ENCODE peak calls at places on chromosomes 13 and 19, in seven cellular contexts. N is psoas muscle, Q is uterus, G is hepatocyte, H is pancreas, L is ovary, I is testis. Y is an unnamed sample.
A peak's percentile ranks its signal among the peaks of the same experiment; 100 is the strongest.

GRCh38 chr19:38729653-38730469 is 14.4 kb downstream of the CAPN12 start:
- DNase-seq in L (peak; percentile 83), G (peak; percentile 82), H (peak; percentile 89), I (peak; percentile 80), Q (peak; percentile 63), N (peak; percentile 86), Y (peak; percentile 78)

GRCh38 chr13:39656325-39656677 is 839 bp downstream of the COG6 start:
- DNase-seq in N (no peak), I (no peak), H (no peak), L (no peak), G (no peak), Q (no peak), Y (no peak)

GRCh38 chr13:113669231-113669870 is 2.3 kb downstream of the GRK1 start:
- DNase-seq in G (no peak), H (no peak), N (peak; percentile 40), I (no peak), L (peak; percentile 13), Q (peak; percentile 7), Y (peak; percentile 29)

GRCh38 chr13:38697628-38698333 is 10.9 kb downstream of the FREM2 start:
- DNase-seq in I (no peak), Q (no peak), H (no peak), N (no peak), L (no peak), G (no peak), Y (no peak)

GRCh38 chr19:28710278-28710677 is 502.7 kb downstream of the UQCRFS1 start:
- DNase-seq in L (no peak), Q (no peak), H (no peak), N (no peak), G (peak; percentile 64), I (no peak), Y (no peak)

GRCh38 chr13:19153782-19154450 is 27.7 kb downstream of the TUBA3C start:
- DNase-seq in H (no peak), L (no peak), I (peak; percentile 58), Q (no peak), N (no peak), G (no peak), Y (no peak)

GRCh38 chr13:51435002-51435578 is 17.7 kb downstream of the INTS6 start:
- DNase-seq in Q (no peak), G (peak; percentile 36), L (no peak), I (no peak), H (no peak), N (no peak), Y (no peak)

GRCh38 chr19:4352701-4353121 is 9.3 kb downstream of the MPND start:
- DNase-seq in H (peak; percentile 68), G (peak; percentile 83), N (no peak), Q (no peak), I (peak; percentile 42), L (no peak), Y (peak; percentile 80)

GRCh38 chr19:44889830-44890365 is 1.2 kb upstream of the TOMM40 start:
- DNase-seq in G (no peak), I (no peak), L (peak; percentile 54), Q (no peak), N (no peak), H (no peak), Y (no peak)

GRCh38 chr19:38049105-38049649 is 142.2 kb downstream of the SIPA1L3 start:
- DNase-seq in N (no peak), L (no peak), G (no peak), Q (no peak), H (no peak), I (no peak), Y (no peak)

GRCh38 chr13:106471957-106472543 is 63.4 kb downstream of the EFNB2 start:
- DNase-seq in I (peak; percentile 61), Q (peak; percentile 43), N (no peak), L (peak; percentile 50), G (peak; percentile 94), H (no peak), Y (peak; percentile 77)

GRCh38 chr19:6071103-6071485 is 39.2 kb downstream of the RFX2 start:
- DNase-seq in G (no peak), Q (no peak), H (no peak), I (no peak), L (no peak), N (no peak), Y (peak; percentile 75)

GRCh38 chr13:43364210-43365041 is 341.0 kb downstream of the DNAJC15 start:
- DNase-seq in Q (peak; percentile 32), G (no peak), H (no peak), N (peak; percentile 59), I (no peak), L (no peak), Y (peak; percentile 48)

GRCh38 chr19:30227661-30228112 is 144.5 kb upstream of the ZNF536 start:
- DNase-seq in L (peak; percentile 59), Q (peak; percentile 22), N (peak; percentile 72), H (peak; percentile 90), I (peak; percentile 68), G (peak; percentile 88), Y (peak; percentile 62)

GRCh38 chr19:41318696-41319499 is 8.9 kb downstream of the CCDC97 start:
- DNase-seq in N (no peak), G (no peak), Q (no peak), H (no peak), I (no peak), L (no peak), Y (no peak)

GRCh38 chr13:29540334-29540733 is 55.2 kb downstream of the SLC7A1 start:
- DNase-seq in L (no peak), H (no peak), Q (no peak), I (no peak), G (no peak), N (no peak), Y (no peak)

GRCh38 chr19:15288146-15288963 is 44.0 kb downstream of the BRD4 start:
- DNase-seq in G (no peak), L (no peak), N (no peak), I (peak; percentile 80), H (no peak), Q (no peak), Y (no peak)

GRCh38 chr19:35098413-35099049 is 17.1 kb upstream of the FXYD3 start:
- DNase-seq in N (no peak), I (no peak), L (no peak), H (peak; percentile 87), G (no peak), Q (no peak), Y (no peak)

GRCh38 chr19:55654833-55655647 is at the start of gene U2AF2:
- DNase-seq in Q (peak; percentile 97), G (peak; percentile 97), H (peak; percentile 99), L (peak; percentile 99), N (peak; percentile 99), I (peak; percentile 97), Y (peak; percentile 99)

GRCh38 chr13:29849731-29850212 is 645 bp downstream of the UBL3 start:
- DNase-seq in I (peak; percentile 75), N (peak; percentile 85), L (peak; percentile 67), G (peak; percentile 82), Q (peak; percentile 58), H (peak; percentile 81), Y (peak; percentile 88)

GRCh38 chr13:79212064-79212619 is 193.9 kb downstream of the RBM26 start:
- DNase-seq in H (no peak), L (no peak), N (no peak), I (no peak), G (no peak), Q (no peak), Y (no peak)

GRCh38 chr13:109871018-109871370 is 84.6 kb upstream of the IRS2 start:
- DNase-seq in G (no peak), I (no peak), L (no peak), Q (no peak), H (no peak), N (no peak), Y (no peak)

GRCh38 chr19:840519-841206 is at the start of gene PRTN3:
- DNase-seq in I (no peak), L (no peak), N (no peak), Q (no peak), H (no peak), G (no peak), Y (no peak)
- H3K4me1 ChIP-seq in I (peaks cover 9% of the 10 kb centered on the region), L (peaks cover 11% of the 10 kb centered on the region), N (peaks cover 8% of the 10 kb centered on the region), Q (peaks cover 9% of the 10 kb centered on the region), H (peaks cover 8% of the 10 kb centered on the region), G (peaks cover 10% of the 10 kb centered on the region), Y (no peaks in the 10 kb centered on the region)

GRCh38 chr13:97191615-97192014 is 30.5 kb upstream of the MBNL2 start:
- DNase-seq in I (no peak), N (no peak), H (no peak), Q (no peak), L (no peak), G (no peak), Y (no peak)

GRCh38 chr13:97193577-97193976 is 28.6 kb upstream of the MBNL2 start:
- DNase-seq in G (no peak), Q (no peak), N (no peak), I (no peak), L (no peak), H (no peak), Y (no peak)

GRCh38 chr13:97189943-97190342 is 32.2 kb upstream of the MBNL2 start:
- DNase-seq in N (no peak), I (no peak), L (no peak), G (no peak), Q (no peak), H (no peak), Y (no peak)

GRCh38 chr13:97192166-97192565 is 30.0 kb upstream of the MBNL2 start:
- DNase-seq in I (no peak), L (no peak), G (no peak), N (no peak), H (no peak), Q (no peak), Y (no peak)

GRCh38 chr13:97191143-97191542 is 31.0 kb upstream of the MBNL2 start:
- DNase-seq in H (no peak), G (no peak), I (no peak), N (no peak), Q (no peak), L (no peak), Y (no peak)
- H3K9me3 ChIP-seq in H (no peaks in the 10 kb centered on the region), G (no peaks in the 10 kb centered on the region), I (no peaks in the 10 kb centered on the region), N (no peaks in the 10 kb centered on the region), Q (no peaks in the 10 kb centered on the region), L (no peaks in the 10 kb centered on the region), Y (no peaks in the 10 kb centered on the region)

DNA sequence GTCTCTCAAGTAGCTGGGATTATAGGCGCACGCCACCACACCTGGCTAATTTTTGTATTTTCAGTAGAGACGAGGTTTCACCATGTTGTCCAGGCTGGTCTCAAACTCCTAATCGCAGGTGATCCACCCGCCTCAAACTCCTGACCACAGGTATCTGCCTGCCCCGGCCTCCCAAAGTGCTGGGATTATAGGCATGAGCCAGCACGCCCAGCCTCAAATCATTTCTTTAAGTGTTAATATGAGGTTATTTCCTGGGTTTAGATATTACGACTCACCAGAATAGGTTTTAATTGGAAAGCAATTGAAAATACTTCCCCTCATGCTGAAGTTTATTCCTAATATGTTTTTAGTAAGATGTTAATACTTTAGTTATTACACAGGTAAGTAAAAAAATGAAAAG is 144.5 kb downstream of the NUFIP1 start:
- DNase-seq in G (no peak), L (no peak), Q (no peak), N (no peak), H (no peak), I (no peak), Y (no peak)
- H3K4me1 ChIP-seq in G (no peaks in the 10 kb centered on the region), L (no peaks in the 10 kb centered on the region), Q (peaks cover under 1% of the 10 kb centered on the region), N (peaks cover 8% of the 10 kb centered on the region), H (peaks cover 8% of the 10 kb centered on the region), I (peaks cover 14% of the 10 kb centered on the region), Y (peaks cover 4% of the 10 kb centered on the region)

GRCh38 chr19:21823224-21823623 is 12.8 kb downstream of the ZNF43 start:
- DNase-seq in Q (no peak), I (no peak), N (no peak), L (no peak), H (no peak), G (no peak), Y (no peak)
- H3K9me3 ChIP-seq in Q (no peaks in the 10 kb centered on the region), I (no peaks in the 10 kb centered on the region), N (peaks cover 3% of the 10 kb centered on the region), L (peaks cover under 1% of the 10 kb centered on the region), H (no peaks in the 10 kb centered on the region), G (peaks cover 67% of the 10 kb centered on the region), Y (peaks cover 6% of the 10 kb centered on the region)

Y was measured in aorta.